ENCODE peak calls at places on chromosomes 2 and 18, in five cellular contexts. H is tibial nerve, J is transverse colon, P is breast epithelium, D is left ventricle myocardium inferior. U is an unnamed sample.

GRCh38 chr2:60532421-60532820 is 21.0 kb downstream of the BCL11A start:
- DNase-seq in H (no peak), J (no peak), P (no peak), D (no peak), U (no peak)

GRCh38 chr18:5630057-5630765 is 86.4 kb upstream of the EPB41L3 start:
- DNase-seq in H (peak), J (peak), P (peak), D (peak), U (peak)

GRCh38 chr2:64263315-64263714 is 119.1 kb upstream of the PELI1 start:
- DNase-seq in H (no peak), J (no peak), P (no peak), D (no peak), U (no peak)

GRCh38 chr18:11429876-11430275 is 179.5 kb upstream of the SLC35G4 start:
- DNase-seq in H (no peak), J (no peak), P (no peak), D (no peak), U (no peak)

GRCh38 chr18:28404721-28405120 is 227.8 kb upstream of the CDH2 start:
- DNase-seq in H (no peak), J (no peak), P (no peak), D (no peak), U (no peak)

GRCh38 chr2:63048367-63049171 is 2.1 kb upstream of the OTX1 start:
- DNase-seq in H (no peak), J (no peak), P (no peak), D (no peak), U (no peak)

GRCh38 chr2:238238766-238239551 is 879 bp downstream of the HES6 start:
- DNase-seq in H (no peak), J (peak), P (peak), D (no peak), U (no peak)

GRCh38 chr18:73688851-73689659 is 458.6 kb downstream of the FBXO15 start:
- DNase-seq in H (no peak), J (no peak), P (no peak), D (no peak), U (no peak)

GRCh38 chr2:58562281-58562680 is 321.2 kb upstream of the FANCL start:
- DNase-seq in H (no peak), J (no peak), P (no peak), D (no peak), U (no peak)

GRCh38 chr2:25808006-25808383 is 70.3 kb downstream of the ASXL2 start:
- DNase-seq in H (no peak), J (no peak), P (no peak), D (no peak), U (no peak)

GRCh38 chr2:101737478-101738240 is 40.2 kb downstream of the MAP4K4 start:
- DNase-seq in H (no peak), J (no peak), P (no peak), D (no peak), U (no peak)

GRCh38 chr2:42284019-42284418 is 77.0 kb downstream of the COX7A2L start:
- DNase-seq in H (no peak), J (no peak), P (no peak), D (no peak), U (no peak)

GRCh38 chr2:24208490-24208889 is 33.6 kb downstream of the FAM228A start:
- DNase-seq in H (no peak), J (no peak), P (no peak), D (no peak), U (no peak)

GRCh38 chr2:3610415-3610814 is 15.5 kb downstream of the COLEC11 start:
- DNase-seq in H (no peak), J (no peak), P (peak), D (no peak), U (no peak)

GRCh38 chr2:117958186-117958585 is 55.7 kb downstream of the CCDC93 start:
- DNase-seq in H (no peak), J (no peak), P (no peak), D (no peak), U (no peak)

GRCh38 chr2:70935468-70936164 is at the start of gene ATP6V1B1:
- DNase-seq in H (no peak), J (no peak), P (peak), D (no peak), U (no peak)

GRCh38 chr2:60992985-60993392 is 24.5 kb upstream of the PEX13 start:
- DNase-seq in H (no peak), J (no peak), P (no peak), D (no peak), U (no peak)

GRCh38 chr2:85589982-85590791 is 5.4 kb upstream of the RNF181 start:
- DNase-seq in H (no peak), J (no peak), P (no peak), D (no peak), U (no peak)

GRCh38 chr2:235955664-235956063 is 212.5 kb downstream of the GBX2 start:
- DNase-seq in H (no peak), J (no peak), P (no peak), D (no peak), U (no peak)

GRCh38 chr18:67268530-67268929 is 248.0 kb downstream of the DSEL start:
- DNase-seq in H (no peak), J (no peak), P (no peak), D (no peak), U (no peak)

GRCh38 chr2:155980941-155981561 is 351.5 kb downstream of the NR4A2 start:
- DNase-seq in H (no peak), J (no peak), P (no peak), D (no peak), U (no peak)

GRCh38 chr2:127525692-127526141 is 572 bp downstream of the IWS1 start:
- DNase-seq in H (no peak), J (no peak), P (no peak), D (no peak), U (no peak)

GRCh38 chr2:132439703-132440398 is 23.2 kb downstream of the GPR39 start:
- DNase-seq in H (no peak), J (no peak), P (no peak), D (no peak), U (no peak)

GRCh38 chr2:83368916-83369315 is 1090.2 kb downstream of the SUCLG1 start:
- DNase-seq in H (no peak), J (no peak), P (no peak), D (no peak), U (no peak)

GRCh38 chr2:174692256-174692830 is 71.9 kb downstream of the CHRNA1 start:
- DNase-seq in H (no peak), J (no peak), P (no peak), D (no peak), U (peak)

GRCh38 chr2:232292395-232293154 is 86.0 kb upstream of the ALPP start:
- DNase-seq in H (peak), J (peak), P (no peak), D (peak), U (no peak)

GRCh38 chr2:10009811-10010781 is 33.3 kb upstream of the KLF11 start:
- DNase-seq in H (no peak), J (peak), P (peak), D (peak), U (peak)

GRCh38 chr2:51084750-51085149 is 52.8 kb upstream of the NRXN1 start:
- DNase-seq in H (no peak), J (no peak), P (no peak), D (no peak), U (no peak)

GRCh38 chr2:173400760-173401159 is 46.1 kb downstream of the CDCA7 start:
- DNase-seq in H (no peak), J (no peak), P (no peak), D (no peak), U (no peak)

GRCh38 chr2:122528061-122528460 is 772.6 kb downstream of the TSN start:
- DNase-seq in H (no peak), J (no peak), P (no peak), D (no peak), U (no peak)

GRCh38 chr2:133262888-133263287 is 305.4 kb downstream of the NCKAP5 start:
- DNase-seq in H (no peak), J (no peak), P (no peak), D (no peak), U (no peak)

GRCh38 chr2:18440141-18440605 is 120.3 kb downstream of the RDH14 start:
- DNase-seq in H (no peak), J (no peak), P (no peak), D (no peak), U (no peak)

GRCh38 chr2:99618579-99619097 is 128.8 kb upstream of the REV1 start:
- DNase-seq in H (no peak), J (no peak), P (no peak), D (no peak), U (no peak)
- H3K27ac ChIP-seq in H (no peak), J (no peak), P (no peak), D (no peak), U (no peak)

GRCh38 chr2:196330645-196331044 is 159.3 kb upstream of the STK17B start:
- DNase-seq in H (no peak), J (no peak), P (no peak), D (no peak), U (no peak)

GRCh38 chr2:196333397-196333796 is 162.0 kb upstream of the STK17B start:
- DNase-seq in H (no peak), J (no peak), P (no peak), D (no peak), U (no peak)

GRCh38 chr2:196329959-196330358 is 158.6 kb upstream of the STK17B start:
- DNase-seq in H (no peak), J (no peak), P (no peak), D (no peak), U (no peak)

GRCh38 chr2:196331816-196332215 is 160.4 kb upstream of the STK17B start:
- DNase-seq in H (no peak), J (no peak), P (no peak), D (no peak), U (no peak)

DNA sequence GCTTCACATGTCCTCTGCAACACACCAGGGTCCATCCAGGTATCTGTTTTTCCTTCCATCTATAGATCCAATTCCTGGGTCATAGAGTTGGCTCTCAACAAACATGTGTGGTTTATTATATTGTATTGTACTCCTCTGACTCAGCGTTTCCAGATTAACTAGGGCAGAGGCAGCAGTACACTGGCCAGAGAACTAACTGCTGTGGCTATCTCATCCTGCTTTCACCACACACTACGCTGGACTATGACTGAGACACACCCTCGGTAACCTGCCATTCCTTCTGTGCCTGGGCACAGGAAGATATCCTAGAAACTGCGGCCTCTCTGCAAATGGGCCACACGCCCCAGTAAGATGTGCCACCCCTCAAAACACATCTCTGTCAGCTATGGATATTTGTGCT is 159.8 kb upstream of the STK17B start:
- DNase-seq in H (no peak), J (peak), P (no peak), D (no peak), U (no peak)
- H3K27ac ChIP-seq in H (no peak), J (peak), P (no peak), D (peak), U (no peak)

GRCh38 chr18:12769644-12770440 is 67.0 kb downstream of the PSMG2 start:
- DNase-seq in H (no peak), J (no peak), P (no peak), D (no peak), U (no peak)

GRCh38 chr18:12769136-12769535 is 66.3 kb downstream of the PSMG2 start:
- DNase-seq in H (no peak), J (no peak), P (no peak), D (no peak), U (no peak)

GRCh38 chr18:12768622-12769021 is 65.8 kb downstream of the PSMG2 start:
- DNase-seq in H (no peak), J (no peak), P (no peak), D (no peak), U (no peak)

GRCh38 chr18:12772111-12772510 is 69.3 kb downstream of the PSMG2 start:
- DNase-seq in H (no peak), J (no peak), P (no peak), D (no peak), U (no peak)

DNA sequence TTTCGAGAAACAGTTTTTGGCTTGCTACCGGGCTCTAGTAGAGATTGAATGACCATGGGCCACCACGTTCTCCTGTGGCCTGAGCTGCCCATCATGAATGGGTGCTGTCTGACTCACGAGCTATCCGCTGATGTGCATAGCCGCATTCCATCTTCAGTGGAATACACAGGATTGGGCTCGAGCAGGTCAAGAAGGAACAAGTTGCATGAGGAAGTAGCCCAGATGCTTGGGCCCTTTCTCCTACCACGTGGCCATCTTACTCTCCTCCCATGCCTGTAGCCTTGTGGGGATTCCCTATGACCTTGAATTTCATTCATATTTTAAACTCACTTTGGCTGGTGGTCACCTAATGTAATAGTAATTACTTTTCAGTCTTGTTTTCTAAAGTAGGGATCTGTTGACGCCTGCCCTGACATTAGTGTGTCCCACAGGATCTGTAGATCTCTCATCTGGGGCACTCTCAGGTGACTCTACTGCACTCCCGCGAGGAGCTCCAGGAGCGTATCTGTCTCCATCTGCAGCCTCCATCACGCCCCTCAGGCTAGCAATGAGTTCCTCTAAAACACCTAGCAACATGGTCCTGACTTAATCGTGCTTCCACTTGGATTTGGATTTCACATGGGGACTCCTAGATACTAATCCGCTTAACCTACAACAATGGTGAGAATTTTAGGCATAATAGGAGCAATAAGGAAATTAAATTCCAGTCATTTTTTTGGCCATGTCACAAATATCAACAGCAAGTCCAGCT is 67.8 kb downstream of the PSMG2 start:
- DNase-seq in H (no peak), J (no peak), P (no peak), D (no peak), U (no peak)
- H3K27ac ChIP-seq in H (no peak), J (no peak), P (no peak), D (no peak), U (no peak)

GRCh38 chr2:54564439-54564838 is 108.3 kb downstream of the SPTBN1 start:
- DNase-seq in H (no peak), J (no peak), P (no peak), D (no peak), U (no peak)
- H3K27ac ChIP-seq in H (peak), J (no peak), P (peak), D (peak), U (no peak)

DNA sequence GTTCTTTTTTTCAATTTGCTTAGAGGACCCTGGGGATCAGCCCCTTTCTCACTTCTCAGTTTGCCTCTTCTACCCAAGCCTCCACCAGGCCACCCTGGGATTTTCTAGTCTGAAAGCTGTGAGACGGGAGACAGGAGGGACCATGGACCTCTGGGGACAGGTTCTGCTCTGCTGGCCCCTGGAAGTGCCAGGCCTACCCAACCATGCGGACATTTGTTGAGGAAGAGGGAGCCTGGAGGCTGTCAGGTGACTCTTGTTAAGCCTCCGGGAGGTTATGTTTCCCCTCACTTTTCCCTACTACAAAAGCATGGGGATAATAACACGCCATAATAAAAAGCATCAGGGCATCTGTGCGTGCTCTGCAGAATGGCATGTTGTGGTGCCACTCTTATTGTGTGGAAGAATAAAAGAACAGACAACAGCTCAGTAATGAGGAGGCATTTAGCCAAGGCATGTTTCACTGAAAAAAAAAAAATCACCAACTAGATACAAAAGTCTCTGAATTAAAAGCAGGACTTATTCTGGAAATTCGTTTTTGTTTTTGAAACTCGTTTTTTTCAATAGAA is 48.3 kb upstream of the PLA2R1 start:
- DNase-seq in H (no peak), J (no peak), P (no peak), D (no peak), U (no peak)
- H3K27ac ChIP-seq in H (no peak), J (no peak), P (peak), D (no peak), U (no peak)

GRCh38 chr2:217228732-217229131 is 368.9 kb upstream of the TNP1 start:
- DNase-seq in H (no peak), J (no peak), P (no peak), D (no peak), U (no peak)
- H3K27ac ChIP-seq in H (no peak), J (no peak), P (no peak), D (no peak), U (no peak)

U was measured in caudate nucleus.